ENCODE peak calls at places on chromosomes 12 and 14, in six cellular contexts. J is cardiac muscle cell; R is CD8-positive, alpha-beta T cell; T is tibial nerve; Q is HCT116; K is lung. U is an unnamed sample.
A peak's percentile ranks its signal among the peaks of the same experiment; 100 is the strongest.

GRCh38 chr12:115354007-115354452 is 670.1 kb upstream of the TBX3 start:
- DNase-seq in J (no peak), R (no peak), T (peak; percentile 75), Q (peak; percentile 36), K (peak; percentile 44), U (no peak)

GRCh38 chr12:128571906-128572305 is 251.9 kb downstream of the SLC15A4 start:
- DNase-seq in J (no peak), R (no peak), T (no peak), Q (no peak), K (no peak), U (no peak)

GRCh38 chr14:22883191-22883976 is at the start of gene REM2:
- DNase-seq in J (peak; percentile 28), R (no peak), T (no peak), Q (no peak), K (no peak), U (no peak)

GRCh38 chr12:102596687-102597086 is 116.3 kb upstream of the IGF1 start:
- DNase-seq in J (no peak), R (no peak), T (no peak), Q (no peak), K (no peak), U (no peak)

GRCh38 chr14:85587152-85587697 is 57.3 kb downstream of the FLRT2 start:
- DNase-seq in J (no peak), R (no peak), T (no peak), Q (no peak), K (peak; percentile 30), U (no peak)

GRCh38 chr14:74516451-74517155 is 23.0 kb downstream of the ISCA2 start:
- DNase-seq in J (no peak), R (no peak), T (no peak), Q (no peak), K (no peak), U (no peak)

GRCh38 chr12:45446013-45446412 is 230.1 kb downstream of the ANO6 start:
- DNase-seq in J (no peak), R (no peak), T (no peak), Q (no peak), K (no peak), U (no peak)

GRCh38 chr12:56358836-56359532 is 923 bp downstream of the STAT2 start:
- DNase-seq in J (no peak), R (no peak), T (peak; percentile 40), Q (no peak), K (no peak), U (no peak)

GRCh38 chr12:121513464-121514183 is 67.2 kb downstream of the KDM2B start:
- DNase-seq in J (peak; percentile 48), R (no peak), T (no peak), Q (peak; percentile 64), K (peak; percentile 43), U (no peak)

GRCh38 chr12:20150835-20151234 is 217.5 kb upstream of the PDE3A start:
- DNase-seq in J (no peak), R (no peak), T (no peak), Q (no peak), K (no peak), U (no peak)

GRCh38 chr14:48983355-48983888 is 602.8 kb downstream of the RPS29 start:
- DNase-seq in J (peak; percentile 10), R (no peak), T (no peak), Q (no peak), K (no peak), U (no peak)

GRCh38 chr14:30874120-30874998 is at the start of gene COCH:
- DNase-seq in J (peak; percentile 75), R (peak; percentile 6), T (no peak), Q (peak; percentile 4), K (no peak), U (no peak)

GRCh38 chr14:70357557-70357956 is 1.9 kb downstream of the COX16 start:
- DNase-seq in J (no peak), R (no peak), T (no peak), Q (no peak), K (no peak), U (no peak)

GRCh38 chr14:26597136-26598080 is at the start of gene NOVA1:
- DNase-seq in J (peak; percentile 46), R (no peak), T (peak; percentile 31), Q (no peak), K (no peak), U (no peak)

GRCh38 chr14:76575108-76575507 is 186.2 kb upstream of the VASH1 start:
- DNase-seq in J (no peak), R (no peak), T (no peak), Q (no peak), K (no peak), U (no peak)

GRCh38 chr12:6703631-6704030 is 3.0 kb upstream of the PIANP start:
- DNase-seq in J (peak; percentile 12), R (no peak), T (no peak), Q (no peak), K (no peak), U (no peak)

GRCh38 chr14:92041203-92041602 is 1.3 kb upstream of the TRIP11 start:
- DNase-seq in J (no peak), R (no peak), T (no peak), Q (no peak), K (no peak), U (no peak)

GRCh38 chr14:97703006-97703760 is 906.0 kb downstream of the VRK1 start:
- DNase-seq in J (no peak), R (no peak), T (no peak), Q (no peak), K (no peak), U (no peak)

GRCh38 chr14:62694075-62694474 is 351.2 kb downstream of the KCNH5 start:
- DNase-seq in J (no peak), R (no peak), T (no peak), Q (no peak), K (no peak), U (no peak)

GRCh38 chr12:52082988-52083637 is 3.6 kb downstream of the SMIM41 start:
- DNase-seq in J (peak; percentile 69), R (peak; percentile 55), T (peak; percentile 60), Q (no peak), K (peak; percentile 59), U (no peak)

GRCh38 chr12:131211279-131211938 is 257.7 kb downstream of the ADGRD1 start:
- DNase-seq in J (no peak), R (no peak), T (no peak), Q (no peak), K (no peak), U (no peak)

GRCh38 chr14:95876769-95877490 is at the start of gene TUNAR:
- DNase-seq in J (peak; percentile 59), R (no peak), T (no peak), Q (no peak), K (no peak), U (no peak)
- H3K4me3 ChIP-seq in J (peak within 1 kb of the TSS; percentile 72), R (no peak within 1 kb of the TSS), T (no peak within 1 kb of the TSS), Q (no peak within 1 kb of the TSS), K (no peak within 1 kb of the TSS), U (no peak within 1 kb of the TSS)

GRCh38 chr14:103121161-103121845 is 2.0 kb upstream of the TNFAIP2 start:
- DNase-seq in J (no peak), R (no peak), T (peak; percentile 49), Q (no peak), K (peak; percentile 64), U (no peak)

GRCh38 chr14:103115845-103116572 is 7.3 kb upstream of the TNFAIP2 start:
- DNase-seq in J (no peak), R (no peak), T (no peak), Q (no peak), K (no peak), U (no peak)

GRCh38 chr14:103116645-103117044 is 6.6 kb upstream of the TNFAIP2 start:
- DNase-seq in J (no peak), R (no peak), T (no peak), Q (no peak), K (no peak), U (no peak)

GRCh38 chr14:103118663-103119404 is 4.4 kb upstream of the TNFAIP2 start:
- DNase-seq in J (no peak), R (no peak), T (peak; percentile 58), Q (no peak), K (peak; percentile 78), U (no peak)

GRCh38 chr14:103118019-103118662 is 5.1 kb upstream of the TNFAIP2 start:
- DNase-seq in J (no peak), R (no peak), T (peak; percentile 82), Q (no peak), K (peak; percentile 72), U (no peak)
- H3K4me1 ChIP-seq in J (no peaks in the 10 kb centered on the region), R (no peaks in the 10 kb centered on the region), T (peaks cover 34% of the 10 kb centered on the region), Q (peaks cover 39% of the 10 kb centered on the region), K (peaks cover 24% of the 10 kb centered on the region), U (peaks cover 81% of the 10 kb centered on the region)

GRCh38 chr12:23556661-23557060 is 392.8 kb downstream of the SOX5 start:
- DNase-seq in J (no peak), R (no peak), T (no peak), Q (no peak), K (no peak), U (no peak)

GRCh38 chr12:23555180-23555784 is 394.2 kb downstream of the SOX5 start:
- DNase-seq in J (no peak), R (no peak), T (no peak), Q (no peak), K (no peak), U (no peak)

GRCh38 chr12:23552417-23552816 is 397.1 kb downstream of the SOX5 start:
- DNase-seq in J (no peak), R (no peak), T (no peak), Q (no peak), K (no peak), U (no peak)

GRCh38 chr12:23559268-23559753 is 390.2 kb downstream of the SOX5 start:
- DNase-seq in J (no peak), R (no peak), T (no peak), Q (no peak), K (no peak), U (no peak)

GRCh38 chr12:23555808-23556207 is 393.7 kb downstream of the SOX5 start:
- DNase-seq in J (no peak), R (no peak), T (no peak), Q (no peak), K (no peak), U (no peak)
- H3K4me3 ChIP-seq in J (no peak overlapping the region), R (no peak overlapping the region), T (no peak overlapping the region), Q (no peak overlapping the region), K (no peak overlapping the region), U (no peak overlapping the region)

GRCh38 chr12:123499332-123499731 is 34.2 kb downstream of the RILPL1 start:
- DNase-seq in J (no peak), R (no peak), T (no peak), Q (no peak), K (no peak), U (no peak)
- H3K4me1 ChIP-seq in J (no peaks in the 10 kb centered on the region), R (no peaks in the 10 kb centered on the region), T (no peaks in the 10 kb centered on the region), Q (no peaks in the 10 kb centered on the region), K (no peaks in the 10 kb centered on the region), U (no peaks in the 10 kb centered on the region)

GRCh38 chr14:95185033-95185432 is 27.7 kb upstream of the DICER1 start:
- DNase-seq in J (no peak), R (no peak), T (no peak), Q (no peak), K (no peak), U (no peak)

GRCh38 chr14:95184413-95184790 is 27.1 kb upstream of the DICER1 start:
- DNase-seq in J (no peak), R (no peak), T (peak; percentile 30), Q (no peak), K (no peak), U (no peak)

GRCh38 chr14:95183082-95183481 is 25.8 kb upstream of the DICER1 start:
- DNase-seq in J (no peak), R (no peak), T (no peak), Q (no peak), K (no peak), U (no peak)

GRCh38 chr14:95183532-95184412 is 26.4 kb upstream of the DICER1 start:
- DNase-seq in J (no peak), R (no peak), T (no peak), Q (no peak), K (no peak), U (no peak)

GRCh38 chr14:95185452-95186392 is 28.4 kb upstream of the DICER1 start:
- DNase-seq in J (no peak), R (no peak), T (peak; percentile 70), Q (no peak), K (peak; percentile 68), U (no peak)
- H3K4me3 ChIP-seq in J (no peak overlapping the region), R (no peak overlapping the region), T (no peak overlapping the region), Q (no peak overlapping the region), K (no peak overlapping the region), U (peak overlapping the region; percentile 39)

U was measured in esophagus squamous epithelium.